ENCODE peak calls at places on chromosomes 13 and 19, in six cellular contexts. One of them, this sample, is unnamed.

GRCh38 chr19:8515317-8515716 is 1.4 kb upstream of the ZNF414 start:
- DNase-seq in ovary: no peak
- DNase-seq in tibial nerve: no peak
- DNase-seq in A549: no peak
- DNase-seq in K562: no peak
- DNase-seq in sigmoid colon: no peak
- DNase-seq in this sample: peak

GRCh38 chr19:50803633-50804419 is 13.6 kb downstream of the ACP4 start:
- DNase-seq in tibial nerve: no peak
- DNase-seq in ovary: no peak
- DNase-seq in A549: no peak
- DNase-seq in sigmoid colon: no peak
- DNase-seq in K562: peak
- DNase-seq in this sample: no peak

GRCh38 chr19:46697142-46697960 is 19.6 kb downstream of the PRKD2 start:
- DNase-seq in ovary: peak
- DNase-seq in tibial nerve: peak
- DNase-seq in A549: peak
- DNase-seq in sigmoid colon: peak
- DNase-seq in K562: peak
- DNase-seq in this sample: peak

GRCh38 chr19:3607398-3608078 is 863 bp upstream of the TBXA2R start:
- DNase-seq in ovary: peak
- DNase-seq in sigmoid colon: no peak
- DNase-seq in A549: no peak
- DNase-seq in tibial nerve: no peak
- DNase-seq in K562: peak
- DNase-seq in this sample: no peak

GRCh38 chr19:51501594-51502263 is at the start of gene SIGLEC12:
- DNase-seq in tibial nerve: no peak
- DNase-seq in sigmoid colon: peak
- DNase-seq in ovary: no peak
- DNase-seq in A549: no peak
- DNase-seq in K562: no peak
- DNase-seq in this sample: peak

GRCh38 chr19:40274585-40275544 is 10.3 kb downstream of the AKT2 start:
- DNase-seq in tibial nerve: no peak
- DNase-seq in sigmoid colon: peak
- DNase-seq in ovary: no peak
- DNase-seq in K562: peak
- DNase-seq in A549: no peak
- DNase-seq in this sample: no peak

GRCh38 chr19:47514151-47514868 is 553 bp downstream of the NAPA start:
- DNase-seq in tibial nerve: no peak
- DNase-seq in A549: no peak
- DNase-seq in ovary: peak
- DNase-seq in sigmoid colon: peak
- DNase-seq in K562: peak
- DNase-seq in this sample: peak

GRCh38 chr13:91273675-91274074 is 73.8 kb upstream of the MIR17HG start:
- DNase-seq in A549: no peak
- DNase-seq in ovary: no peak
- DNase-seq in tibial nerve: no peak
- DNase-seq in K562: no peak
- DNase-seq in sigmoid colon: no peak
- DNase-seq in this sample: no peak

GRCh38 chr19:53432088-53432661 is 391 bp downstream of the ZNF761 start:
- DNase-seq in sigmoid colon: peak
- DNase-seq in K562: peak
- DNase-seq in ovary: peak
- DNase-seq in tibial nerve: no peak
- DNase-seq in A549: no peak
- DNase-seq in this sample: peak

GRCh38 chr19:5036733-5037681 is 68.1 kb downstream of the KDM4B start:
- DNase-seq in ovary: no peak
- DNase-seq in sigmoid colon: peak
- DNase-seq in K562: no peak
- DNase-seq in A549: no peak
- DNase-seq in tibial nerve: no peak
- DNase-seq in this sample: peak

GRCh38 chr19:14023404-14024235 is 4.3 kb upstream of the RLN3 start:
- DNase-seq in tibial nerve: no peak
- DNase-seq in A549: peak
- DNase-seq in sigmoid colon: no peak
- DNase-seq in K562: peak
- DNase-seq in ovary: no peak
- DNase-seq in this sample: no peak

GRCh38 chr19:19138110-19138981 is at the start of gene TMEM161A:
- DNase-seq in tibial nerve: peak
- DNase-seq in sigmoid colon: peak
- DNase-seq in A549: peak
- DNase-seq in ovary: peak
- DNase-seq in K562: peak
- DNase-seq in this sample: peak

GRCh38 chr19:50362656-50363424 is 2.6 kb downstream of the NAPSA start:
- DNase-seq in ovary: no peak
- DNase-seq in tibial nerve: no peak
- DNase-seq in sigmoid colon: no peak
- DNase-seq in K562: peak
- DNase-seq in A549: no peak
- DNase-seq in this sample: peak

GRCh38 chr19:23823952-23824389 is 65.3 kb upstream of the ZNF681 start:
- DNase-seq in tibial nerve: no peak
- DNase-seq in ovary: no peak
- DNase-seq in A549: no peak
- DNase-seq in K562: no peak
- DNase-seq in sigmoid colon: no peak
- DNase-seq in this sample: no peak

GRCh38 chr13:58884810-58885209 is 1253.3 kb downstream of the PCDH17 start:
- DNase-seq in tibial nerve: no peak
- DNase-seq in K562: no peak
- DNase-seq in A549: no peak
- DNase-seq in ovary: no peak
- DNase-seq in sigmoid colon: no peak
- DNase-seq in this sample: no peak

GRCh38 chr13:46124967-46125933 is 20.4 kb upstream of the CPB2 start:
- DNase-seq in sigmoid colon: no peak
- DNase-seq in ovary: no peak
- DNase-seq in A549: no peak
- DNase-seq in K562: no peak
- DNase-seq in tibial nerve: no peak
- DNase-seq in this sample: no peak

GRCh38 chr19:35718345-35719041 is 690 bp downstream of the KMT2B start:
- DNase-seq in sigmoid colon: no peak
- DNase-seq in tibial nerve: no peak
- DNase-seq in A549: peak
- DNase-seq in K562: no peak
- DNase-seq in ovary: no peak
- DNase-seq in this sample: peak

GRCh38 chr13:99390601-99391000 is 83.4 kb upstream of the GPR183 start:
- DNase-seq in K562: no peak
- DNase-seq in sigmoid colon: no peak
- DNase-seq in tibial nerve: no peak
- DNase-seq in ovary: no peak
- DNase-seq in A549: no peak
- DNase-seq in this sample: no peak

GRCh38 chr13:105918842-105919741 is 616.4 kb downstream of the EFNB2 start:
- DNase-seq in sigmoid colon: no peak
- DNase-seq in tibial nerve: no peak
- DNase-seq in ovary: no peak
- DNase-seq in K562: no peak
- DNase-seq in A549: peak
- DNase-seq in this sample: no peak

GRCh38 chr19:38155453-38155852 is 68.6 kb downstream of the DPF1 start:
- DNase-seq in tibial nerve: no peak
- DNase-seq in ovary: no peak
- DNase-seq in A549: no peak
- DNase-seq in sigmoid colon: no peak
- DNase-seq in K562: peak
- DNase-seq in this sample: no peak

GRCh38 chr13:26785845-26786630 is 25.5 kb upstream of the GPR12 start:
- DNase-seq in tibial nerve: no peak
- DNase-seq in sigmoid colon: peak
- DNase-seq in K562: no peak
- DNase-seq in ovary: no peak
- DNase-seq in A549: no peak
- DNase-seq in this sample: peak

GRCh38 chr19:35041548-35042055 is at the start of gene HPN:
- DNase-seq in K562: peak
- DNase-seq in sigmoid colon: no peak
- DNase-seq in A549: no peak
- DNase-seq in ovary: no peak
- DNase-seq in tibial nerve: no peak
- DNase-seq in this sample: peak

GRCh38 chr13:25301347-25302113 is at the start of gene NUP58:
- DNase-seq in sigmoid colon: peak
- DNase-seq in tibial nerve: peak
- DNase-seq in ovary: peak
- DNase-seq in A549: peak
- DNase-seq in K562: peak
- DNase-seq in this sample: peak
- TF ChIP-seq POLR2A in sigmoid colon: peak
- TF ChIP-seq POLR2A in tibial nerve: peak
- TF ChIP-seq POLR2A in ovary: peak
- TF ChIP-seq POLR2A in A549: peak
- TF ChIP-seq POLR2A in K562: peak
- TF ChIP-seq POLR2A in this sample: peak

GRCh38 chr19:16985403-16985802 is 41.2 kb downstream of the CPAMD8 start:
- DNase-seq in A549: no peak
- DNase-seq in K562: no peak
- DNase-seq in sigmoid colon: peak
- DNase-seq in ovary: no peak
- DNase-seq in tibial nerve: no peak
- DNase-seq in this sample: no peak
- TF ChIP-seq EP300 in A549: no peak
- TF ChIP-seq EP300 in K562: no peak
- TF ChIP-seq EP300 in sigmoid colon: no peak
- TF ChIP-seq EP300 in ovary: no peak
- TF ChIP-seq EP300 in tibial nerve: no peak
- TF ChIP-seq EP300 in this sample: no peak

GRCh38 chr13:88651531-88651930 is 980.4 kb downstream of the SLITRK5 start:
- DNase-seq in tibial nerve: no peak
- DNase-seq in sigmoid colon: no peak
- DNase-seq in K562: no peak
- DNase-seq in A549: no peak
- DNase-seq in ovary: no peak
- DNase-seq in this sample: no peak
- TF ChIP-seq POLR2A in tibial nerve: no peak
- TF ChIP-seq POLR2A in sigmoid colon: no peak
- TF ChIP-seq POLR2A in K562: no peak
- TF ChIP-seq POLR2A in A549: no peak
- TF ChIP-seq POLR2A in ovary: no peak
- TF ChIP-seq POLR2A in this sample: no peak

DNA sequence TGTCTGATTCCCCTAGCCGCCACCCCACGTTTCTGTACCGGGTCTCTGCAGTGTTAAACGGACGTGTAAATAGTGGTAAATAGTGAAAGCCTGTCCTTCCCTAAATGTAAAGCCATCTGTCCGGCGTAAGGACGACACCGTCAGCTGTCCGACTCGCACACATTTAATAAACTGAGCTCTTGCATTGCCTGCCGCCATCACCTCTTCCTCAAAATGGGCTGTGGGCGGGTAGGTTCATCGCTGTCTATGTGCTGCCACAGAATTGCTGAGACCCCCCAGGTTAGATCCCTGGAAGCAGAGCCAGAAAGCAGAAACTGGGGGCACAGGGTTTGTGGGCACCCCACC is 6.0 kb downstream of the C19orf25 start:
- DNase-seq in tibial nerve: no peak
- DNase-seq in A549: no peak
- DNase-seq in K562: no peak
- DNase-seq in sigmoid colon: no peak
- DNase-seq in ovary: no peak
- DNase-seq in this sample: no peak
- TF ChIP-seq EP300 in tibial nerve: no peak
- TF ChIP-seq EP300 in A549: no peak
- TF ChIP-seq EP300 in K562: no peak
- TF ChIP-seq EP300 in sigmoid colon: no peak
- TF ChIP-seq EP300 in ovary: no peak
- TF ChIP-seq EP300 in this sample: no peak

DNA sequence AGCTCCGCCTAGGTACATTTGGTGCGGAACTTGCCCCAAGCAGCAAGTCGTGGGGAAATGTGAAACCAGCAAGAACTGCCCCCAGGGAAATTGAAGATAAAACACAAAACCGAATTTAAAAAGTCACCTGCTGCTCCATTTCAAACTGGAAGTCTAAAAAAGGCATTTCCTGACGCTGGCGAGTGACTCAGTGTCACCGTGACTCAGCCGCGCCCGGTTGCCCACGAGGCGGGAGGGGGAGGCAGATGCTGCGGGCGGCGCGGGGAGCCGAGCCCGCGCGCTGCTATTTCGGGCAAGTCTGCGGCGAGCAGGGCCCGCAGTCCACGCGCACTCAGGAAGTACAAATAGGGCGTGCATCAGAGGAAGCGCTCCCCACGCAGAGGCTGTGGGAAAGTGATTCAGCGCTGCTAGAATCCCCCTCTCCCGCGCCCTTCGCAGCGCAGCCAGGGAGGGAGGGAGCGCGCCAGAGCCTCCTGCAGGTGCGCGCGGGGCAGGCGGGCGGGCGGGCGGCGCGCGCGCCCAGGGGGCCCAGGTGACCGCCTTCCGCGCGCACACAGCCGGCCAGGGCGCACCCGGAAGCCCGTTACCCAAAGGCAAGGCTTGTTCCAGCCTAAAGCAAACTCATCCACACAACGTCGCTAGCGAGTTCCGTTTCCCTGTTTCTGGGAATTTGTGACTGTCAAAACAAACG is 168.8 kb downstream of the COL4A1 start:
- DNase-seq in sigmoid colon: peak
- DNase-seq in tibial nerve: no peak
- DNase-seq in ovary: peak
- DNase-seq in K562: peak
- DNase-seq in A549: peak
- DNase-seq in this sample: peak
- TF ChIP-seq POLR2A in sigmoid colon: no peak
- TF ChIP-seq POLR2A in tibial nerve: no peak
- TF ChIP-seq POLR2A in ovary: no peak
- TF ChIP-seq POLR2A in K562: no peak
- TF ChIP-seq POLR2A in A549: no peak
- TF ChIP-seq POLR2A in this sample: no peak

DNA sequence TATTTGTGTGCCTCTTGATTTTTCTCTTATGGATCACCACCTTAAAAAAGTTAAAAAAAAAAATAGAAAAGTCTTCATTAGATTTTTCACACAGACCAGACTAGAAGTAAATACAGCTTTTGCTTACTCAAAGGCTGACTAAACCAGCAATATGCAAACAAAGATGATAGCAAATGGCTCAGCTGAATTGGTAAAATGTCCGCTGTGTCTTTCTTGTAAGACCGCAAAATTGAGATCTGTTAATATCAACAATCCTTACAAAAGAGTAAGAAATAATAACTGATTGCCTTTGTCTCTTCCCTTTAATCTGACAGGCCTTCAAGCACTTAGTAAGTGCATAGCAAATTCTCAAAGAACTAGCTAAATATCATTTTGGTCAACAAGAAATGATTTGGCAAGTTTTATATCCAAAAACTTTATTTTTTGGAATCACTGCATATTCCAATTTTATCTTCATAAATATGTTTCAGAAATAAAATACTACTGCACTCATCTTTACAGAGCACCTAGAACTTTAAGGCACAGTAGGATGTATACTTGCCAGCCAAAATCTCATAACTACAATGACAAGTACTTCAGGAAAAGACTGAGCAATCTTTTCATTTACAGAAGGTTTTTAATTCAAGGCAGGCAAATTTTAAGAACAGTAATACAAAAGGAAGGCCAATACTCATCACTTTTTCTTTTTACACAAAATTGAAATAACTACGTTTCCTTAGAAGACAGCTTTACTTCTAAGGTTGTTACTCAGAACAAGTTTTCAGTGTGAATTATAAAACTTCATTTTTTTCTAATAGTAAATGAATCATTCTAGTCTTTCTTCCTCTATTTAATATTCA is 1.2 kb downstream of the ELF1 start:
- DNase-seq in sigmoid colon: no peak
- DNase-seq in tibial nerve: no peak
- DNase-seq in A549: no peak
- DNase-seq in ovary: no peak
- DNase-seq in K562: no peak
- DNase-seq in this sample: no peak
- TF ChIP-seq EP300 in sigmoid colon: no peak
- TF ChIP-seq EP300 in tibial nerve: no peak
- TF ChIP-seq EP300 in A549: no peak
- TF ChIP-seq EP300 in ovary: no peak
- TF ChIP-seq EP300 in K562: no peak
- TF ChIP-seq EP300 in this sample: no peak

This sample was measured in upper lobe of left lung.